ENCODE peak calls at places on chromosomes 3 and 15, in four cellular contexts. M, T, F and Q are unnamed samples.
A peak's percentile ranks its signal among the peaks of the same experiment; 100 is the strongest.

GRCh38 chr3:51354766-51355615 is 30.1 kb upstream of the MANF start:
- DNase-seq in T (no peak), M (no peak), F (no peak), Q (no peak)

GRCh38 chr15:48366574-48367312 is 35.5 kb downstream of the DUT start:
- DNase-seq in T (no peak), M (no peak), F (no peak), Q (no peak)

GRCh38 chr3:27675287-27675686 is 46.8 kb downstream of the EOMES start:
- DNase-seq in M (no peak), F (no peak), T (peak; percentile 37), Q (no peak)

GRCh38 chr3:159182961-159183360 is 381.1 kb downstream of the MFSD1 start:
- DNase-seq in F (no peak), T (no peak), M (no peak), Q (no peak)

GRCh38 chr3:99656606-99657005 is 18.2 kb downstream of the COL8A1 start:
- DNase-seq in M (no peak), F (no peak), T (no peak), Q (no peak)

GRCh38 chr3:146044046-146044445 is 116.9 kb downstream of the PLOD2 start:
- DNase-seq in T (peak; percentile 51), M (no peak), F (no peak), Q (no peak)

GRCh38 chr3:124230928-124231456 is 239.1 kb upstream of the ROPN1 start:
- DNase-seq in F (no peak), M (no peak), T (no peak), Q (no peak)

GRCh38 chr15:80568298-80568697 is 126.8 kb upstream of the ABHD17C start:
- DNase-seq in F (no peak), T (no peak), M (no peak), Q (no peak)

GRCh38 chr3:71784914-71785593 is at the start of gene PROK2:
- DNase-seq in F (peak; percentile 9), T (no peak), M (peak; percentile 44), Q (no peak)